ENCODE peak calls at places on chromosomes 16 and 17, in eight cellular contexts. H is Jurkat, Clone E6-1; S is cardiac muscle cell; A is fibroblast of mammary gland; B is neuronal stem cell; T is endodermal cell; C is tibial nerve; W is heart right ventricle. P is an unnamed sample.

GRCh38 chr17:38669520-38669919 is 5.2 kb downstream of the EPOP start:
- DNase-seq in H (no peak), S (no peak), A (no peak), B (no peak), T (no peak), C (no peak), W (no peak), P (no peak)

GRCh38 chr17:32586666-32587065 is 99.9 kb downstream of the CDK5R1 start:
- DNase-seq in H (no peak), S (peak; percentile 8), A (peak; percentile 51), B (no peak), T (no peak), C (no peak), W (no peak), P (no peak)

GRCh38 chr16:28572659-28573510 is 19.2 kb downstream of the SGF29 start:
- DNase-seq in H (no peak), S (peak; percentile 67), A (no peak), B (peak; percentile 32), T (peak; percentile 60), C (no peak), W (no peak), P (no peak)

GRCh38 chr16:17566656-17567450 is 96.1 kb upstream of the XYLT1 start:
- DNase-seq in H (no peak), S (no peak), A (no peak), B (no peak), T (no peak), C (no peak), W (no peak), P (no peak)

GRCh38 chr17:79922161-79922569 is 82.9 kb upstream of the CBX4 start:
- DNase-seq in H (no peak), S (no peak), A (no peak), B (no peak), T (no peak), C (no peak), W (no peak), P (no peak)

GRCh38 chr17:7237761-7238417 is 1.4 kb downstream of the PHF23 start:
- DNase-seq in H (peak; percentile 65), S (peak; percentile 80), A (peak; percentile 56), B (peak; percentile 74), T (peak; percentile 95), C (peak; percentile 57), W (peak; percentile 83), P (no peak)

GRCh38 chr17:42135664-42136653 is 13.4 kb downstream of the HSPB9 start:
- DNase-seq in H (no peak), S (peak; percentile 86), A (peak; percentile 73), B (no peak), T (peak; percentile 86), C (no peak), W (peak; percentile 59), P (peak; percentile 96)

GRCh38 chr16:74736531-74737157 is 36.0 kb upstream of the MLKL start:
- DNase-seq in H (no peak), S (no peak), A (peak; percentile 7), B (no peak), T (peak; percentile 54), C (no peak), W (no peak), P (no peak)

GRCh38 chr16:65254144-65254543 is 132.3 kb upstream of the CDH11 start:
- DNase-seq in H (no peak), S (no peak), A (no peak), B (no peak), T (no peak), C (no peak), W (no peak), P (no peak)

GRCh38 chr17:46742539-46743270 is 75.8 kb downstream of the WNT3 start:
- DNase-seq in H (no peak), S (peak; percentile 83), A (peak; percentile 96), B (no peak), T (no peak), C (no peak), W (no peak), P (no peak)

GRCh38 chr16:19008245-19008644 is 24.5 kb downstream of the TMC7 start:
- DNase-seq in H (no peak), S (peak; percentile 73), A (peak; percentile 85), B (no peak), T (no peak), C (no peak), W (no peak), P (no peak)

GRCh38 chr17:77403854-77404253 is 263.1 kb downstream of the SEC14L1 start:
- DNase-seq in H (no peak), S (no peak), A (no peak), B (no peak), T (no peak), C (no peak), W (no peak), P (no peak)

GRCh38 chr17:49968380-49969133 is 433 bp upstream of the DLX4 start:
- DNase-seq in H (peak; percentile 72), S (peak; percentile 79), A (peak; percentile 59), B (no peak), T (peak; percentile 98), C (no peak), W (peak; percentile 64), P (no peak)

GRCh38 chr17:49967621-49968379 is 1.2 kb upstream of the DLX4 start:
- DNase-seq in H (no peak), S (no peak), A (no peak), B (no peak), T (no peak), C (no peak), W (no peak), P (no peak)

GRCh38 chr17:49970498-49970897 is 1.5 kb downstream of the DLX4 start:
- DNase-seq in H (no peak), S (no peak), A (no peak), B (no peak), T (peak; percentile 51), C (no peak), W (no peak), P (no peak)

GRCh38 chr17:49969794-49970389 is 902 bp downstream of the DLX4 start:
- DNase-seq in H (no peak), S (no peak), A (no peak), B (no peak), T (peak; percentile 65), C (no peak), W (no peak), P (no peak)

DNA sequence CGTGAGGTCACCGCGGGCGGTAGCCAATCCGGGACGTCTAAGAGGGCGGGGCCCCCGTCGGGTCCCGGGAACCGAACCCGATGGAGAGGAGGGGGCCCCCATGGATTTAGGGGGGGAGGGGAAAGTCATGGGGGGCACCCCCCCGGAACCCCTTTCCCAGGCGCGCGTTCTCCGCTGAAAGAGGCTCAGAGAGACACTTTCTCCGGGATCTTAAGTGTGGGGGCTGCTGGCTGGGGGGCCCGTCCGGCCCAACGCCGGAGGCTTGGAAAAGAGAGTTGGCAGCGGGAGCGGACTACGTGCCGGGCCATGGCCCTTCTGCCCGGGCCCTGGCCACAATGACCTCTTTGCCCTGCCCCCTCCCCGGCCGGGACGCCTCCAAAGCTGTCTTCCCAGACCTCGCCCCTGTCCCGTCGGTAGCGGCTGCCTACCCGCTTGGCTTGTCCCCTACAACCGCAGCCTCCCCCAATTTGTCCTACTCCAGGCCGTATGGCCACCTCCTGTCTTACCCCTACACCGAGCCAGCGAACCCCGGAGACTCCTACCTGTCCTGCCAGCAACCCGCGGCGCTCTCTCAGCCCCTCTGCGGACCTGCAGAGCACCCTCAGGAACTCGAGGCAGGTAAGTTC is at the start of gene DLX4:
- DNase-seq in H (no peak), S (no peak), A (no peak), B (no peak), T (peak; percentile 85), C (no peak), W (no peak), P (no peak)
- H3K4me3 ChIP-seq in H (peak within 1 kb of the TSS; percentile 82), S (peak within 1 kb of the TSS; percentile 34), A (peak within 1 kb of the TSS; percentile 23), B (peak within 1 kb of the TSS; percentile 69), T (peak within 1 kb of the TSS; percentile 77), C (peak within 1 kb of the TSS; percentile 15), W (peak within 1 kb of the TSS; percentile 32), P (no peak within 1 kb of the TSS)

GRCh38 chr16:87065781-87066694 is 251.2 kb downstream of the C16orf95 start:
- DNase-seq in H (no peak), S (no peak), A (no peak), B (no peak), T (peak; percentile 31), C (no peak), W (no peak), P (no peak)

GRCh38 chr16:87066695-87067556 is 250.3 kb downstream of the C16orf95 start:
- DNase-seq in H (no peak), S (no peak), A (no peak), B (no peak), T (peak; percentile 30), C (no peak), W (no peak), P (no peak)

GRCh38 chr16:87068751-87069150 is 248.4 kb downstream of the C16orf95 start:
- DNase-seq in H (no peak), S (no peak), A (no peak), B (no peak), T (peak; percentile 35), C (no peak), W (no peak), P (no peak)

GRCh38 chr16:87067890-87068289 is 249.3 kb downstream of the C16orf95 start:
- DNase-seq in H (no peak), S (no peak), A (no peak), B (no peak), T (peak; percentile 34), C (no peak), W (no peak), P (no peak)

GRCh38 chr16:87068316-87068715 is 248.9 kb downstream of the C16orf95 start:
- DNase-seq in H (no peak), S (no peak), A (no peak), B (no peak), T (peak; percentile 27), C (no peak), W (no peak), P (no peak)
- H3K4me3 ChIP-seq in H (no peak overlapping the region), S (no peak overlapping the region), A (no peak overlapping the region), B (no peak overlapping the region), T (no peak overlapping the region), C (no peak overlapping the region), W (no peak overlapping the region), P (no peak overlapping the region)

DNA sequence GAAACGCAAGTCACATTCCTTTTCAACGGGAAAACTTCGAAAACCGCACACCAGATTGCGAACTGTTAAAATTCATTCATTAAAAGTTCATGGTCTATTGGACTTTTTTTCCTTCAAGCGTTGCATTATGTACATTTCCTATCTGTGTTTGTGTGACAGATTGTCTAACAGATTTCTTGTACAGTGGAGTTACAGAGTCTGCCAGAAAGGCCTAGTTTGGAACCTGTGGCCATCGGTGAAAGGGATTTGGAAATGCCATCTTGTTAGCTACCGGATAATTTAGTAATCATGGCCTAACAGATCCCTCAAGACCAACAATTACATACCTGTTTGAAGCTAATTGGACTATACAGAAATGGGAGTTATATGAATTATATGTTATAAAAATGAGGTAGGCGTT is 885.6 kb upstream of the RBFOX1 start:
- DNase-seq in H (no peak), S (no peak), A (no peak), B (no peak), T (no peak), C (no peak), W (no peak), P (no peak)
- H3K4me3 ChIP-seq in H (no peak overlapping the region), S (no peak overlapping the region), A (no peak overlapping the region), B (no peak overlapping the region), T (no peak overlapping the region), C (no peak overlapping the region), W (no peak overlapping the region), P (no peak overlapping the region)

DNA sequence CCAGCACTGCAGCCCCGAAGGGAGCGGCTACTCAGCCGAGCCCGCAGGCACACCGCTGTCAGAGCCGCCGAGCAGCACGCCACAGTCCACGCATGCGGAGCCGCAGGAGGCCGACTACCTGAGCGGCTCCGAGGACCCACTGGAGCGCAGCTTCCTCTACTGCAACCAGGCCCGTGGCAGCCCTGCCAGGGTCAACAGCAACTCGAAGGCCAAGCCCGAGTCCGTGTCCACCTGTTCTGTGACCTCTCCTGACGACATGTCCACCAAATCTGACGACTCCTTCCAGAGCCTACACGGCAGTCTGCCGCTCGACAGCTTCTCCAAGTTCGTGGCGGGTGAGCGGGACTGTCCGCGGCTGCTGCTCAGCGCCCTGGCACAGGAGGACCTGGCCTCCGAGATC is 42.4 kb downstream of the SREBF1 start:
- DNase-seq in H (no peak), S (no peak), A (no peak), B (no peak), T (peak; percentile 61), C (no peak), W (no peak), P (no peak)
- H3K4me3 ChIP-seq in H (no peak overlapping the region), S (no peak overlapping the region), A (no peak overlapping the region), B (no peak overlapping the region), T (no peak overlapping the region), C (no peak overlapping the region), W (no peak overlapping the region), P (no peak overlapping the region)